ENCODE peak calls at places on chromosomes 7 and 10, in four cellular contexts. P, I, Q and H are unnamed samples.
A peak's percentile ranks its signal among the peaks of the same experiment; 100 is the strongest.

GRCh38 chr10:112687647-112688046 is 240.6 kb downstream of the VTI1A start:
- DNase-seq in P (peak; percentile 6), I (no peak), Q (no peak), H (peak; percentile 61)

GRCh38 chr10:3393958-3394357 is 221.4 kb upstream of the PITRM1 start:
- DNase-seq in P (no peak), I (no peak), Q (no peak), H (no peak)

GRCh38 chr7:106721816-106722785 is 61.1 kb upstream of the CCDC71L start:
- DNase-seq in P (peak; percentile 74), I (no peak), Q (no peak), H (no peak)

GRCh38 chr10:23384364-23384763 is 39.8 kb upstream of the C10orf67 start:
- DNase-seq in P (no peak), I (no peak), Q (no peak), H (peak; percentile 30)

GRCh38 chr7:35253680-35254495 is at the start of gene TBX20:
- DNase-seq in P (peak; percentile 58), I (peak; percentile 91), Q (peak; percentile 66), H (peak; percentile 87)

GRCh38 chr10:110671788-110672579 is 27.8 kb downstream of the RBM20 start:
- DNase-seq in P (peak; percentile 88), I (peak; percentile 88), Q (peak; percentile 85), H (peak; percentile 64)

GRCh38 chr10:122327237-122328206 is 47.0 kb upstream of the PLEKHA1 start:
- DNase-seq in P (no peak), I (no peak), Q (no peak), H (no peak)

GRCh38 chr10:100562008-100562672 is 26.4 kb downstream of the HIF1AN start:
- DNase-seq in P (peak; percentile 74), I (peak; percentile 89), Q (peak; percentile 78), H (peak; percentile 75)

GRCh38 chr7:111741811-111742240 is 179.5 kb upstream of the IMMP2L start:
- DNase-seq in P (peak; percentile 79), I (peak; percentile 63), Q (no peak), H (peak; percentile 87)

GRCh38 chr7:133365892-133366291 is 113.0 kb downstream of the EXOC4 start:
- DNase-seq in P (no peak), I (no peak), Q (no peak), H (peak; percentile 55)

GRCh38 chr7:84705079-84705478 is 481.8 kb downstream of the SEMA3D start:
- DNase-seq in P (no peak), I (no peak), Q (no peak), H (no peak)

GRCh38 chr10:451021-451471 is 238.4 kb downstream of the DIP2C start:
- DNase-seq in P (peak; percentile 82), I (no peak), Q (no peak), H (no peak)

GRCh38 chr7:146514304-146514703 is 397.7 kb downstream of the CNTNAP2 start:
- DNase-seq in P (no peak), I (no peak), Q (no peak), H (no peak)

GRCh38 chr10:13770760-13771493 is 184.2 kb downstream of the PRPF18 start:
- DNase-seq in P (no peak), I (no peak), Q (no peak), H (no peak)

GRCh38 chr10:13767721-13768178 is 181.0 kb downstream of the PRPF18 start:
- DNase-seq in P (no peak), I (no peak), Q (no peak), H (no peak)

GRCh38 chr10:13761490-13762091 is 174.8 kb downstream of the PRPF18 start:
- DNase-seq in P (no peak), I (no peak), Q (no peak), H (no peak)

GRCh38 chr10:13769926-13770325 is 183.2 kb downstream of the PRPF18 start:
- DNase-seq in P (peak; percentile 80), I (no peak), Q (no peak), H (peak; percentile 35)

GRCh38 chr10:13765641-13766341 is 179.0 kb downstream of the PRPF18 start:
- DNase-seq in P (no peak), I (no peak), Q (no peak), H (no peak)
- H3K4me3 ChIP-seq in P (no peak overlapping the region), I (no peak overlapping the region), Q (no peak overlapping the region), H (no peak overlapping the region)

DNA sequence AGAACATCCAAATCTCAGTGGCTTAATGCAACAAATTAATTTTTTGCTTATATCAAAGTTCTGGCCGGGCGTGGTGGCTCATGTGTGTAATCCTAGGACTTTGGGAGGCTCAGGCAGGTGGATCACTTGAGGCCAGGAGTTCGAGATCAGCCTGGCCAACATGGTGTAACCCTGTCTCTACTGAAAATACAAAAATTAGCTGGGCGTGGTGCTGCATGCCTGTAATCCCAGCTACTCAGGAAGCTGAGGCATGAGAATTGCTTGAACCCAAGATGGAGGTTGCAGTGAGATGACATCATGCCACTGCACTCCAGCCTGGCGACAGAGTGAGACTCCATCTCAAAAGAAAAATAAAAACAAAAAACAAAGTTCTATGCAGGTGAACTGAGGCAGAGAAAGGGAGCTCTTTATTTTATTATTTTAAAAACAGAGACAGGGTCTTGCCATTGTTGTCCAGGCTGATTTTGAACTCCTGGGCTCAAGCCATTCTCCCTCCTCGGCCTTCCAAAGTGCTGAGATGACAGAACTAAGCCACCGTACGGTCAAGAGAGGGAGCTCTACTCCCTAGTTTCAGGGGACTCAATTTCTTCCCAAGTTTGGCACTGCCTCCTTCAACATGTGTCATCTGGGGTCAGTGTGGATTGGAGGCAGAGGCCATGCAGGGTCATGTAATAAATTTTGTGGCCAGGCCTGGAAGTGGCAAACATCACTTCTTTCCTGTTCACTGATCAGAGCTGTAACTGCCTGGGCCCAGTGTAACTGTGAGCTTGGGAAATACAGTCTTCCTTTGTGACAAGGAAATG is 2.4 kb downstream of the ADCK2 start:
- DNase-seq in P (peak; percentile 81), I (peak; percentile 36), Q (no peak), H (peak; percentile 64)
- TF ChIP-seq CTCF in P (peak; percentile 71), I (peak; percentile 71), Q (peak; percentile 46), H (peak; percentile 63)

DNA sequence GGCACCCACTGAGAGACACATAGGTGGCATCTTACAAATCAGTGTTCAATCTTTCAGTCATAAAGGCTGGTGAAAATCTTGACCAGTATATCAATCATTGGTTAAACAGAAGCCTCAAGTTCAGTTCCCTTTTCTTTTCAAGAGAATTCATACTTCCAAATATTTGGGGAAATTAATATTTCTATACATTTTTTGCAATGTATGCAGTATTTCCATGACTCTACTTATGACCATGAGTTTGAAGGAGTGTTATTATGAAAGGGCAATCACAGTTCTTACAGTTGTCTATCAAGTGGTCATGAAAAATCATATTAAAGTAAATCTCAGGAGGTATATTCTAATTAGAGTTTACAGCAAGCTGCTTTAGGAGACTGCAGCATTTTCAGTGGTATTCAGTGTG is 724.0 kb downstream of the ANKRD7 start:
- DNase-seq in P (no peak), I (no peak), Q (no peak), H (no peak)
- H3K4me3 ChIP-seq in P (no peak overlapping the region), I (no peak overlapping the region), Q (no peak overlapping the region), H (no peak overlapping the region)

GRCh38 chr7:102917436-102918353 is 4.9 kb downstream of the LRRC17 start:
- DNase-seq in P (peak; percentile 24), I (no peak), Q (no peak), H (peak; percentile 30)
- TF ChIP-seq CTCF in P (no peak), I (no peak), Q (no peak), H (no peak)

DNA sequence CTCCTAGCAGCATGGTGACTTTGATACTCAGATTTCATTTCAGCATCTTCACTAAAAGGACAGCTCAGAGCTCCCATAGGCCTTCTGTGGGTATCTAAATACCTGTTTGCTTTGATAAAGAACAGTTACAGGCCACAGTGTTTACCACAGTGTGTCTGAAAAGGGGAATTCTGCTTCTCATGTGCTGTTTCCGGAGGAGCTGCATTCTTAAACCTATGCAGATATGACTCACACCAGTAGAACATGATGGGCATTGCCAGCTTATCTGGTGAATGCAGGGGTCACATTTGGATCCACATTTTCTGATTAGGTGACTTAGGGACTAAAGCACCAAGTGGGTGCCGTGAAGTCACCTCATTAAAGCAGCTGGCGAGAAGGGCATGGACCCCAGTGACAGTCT is 52.6 kb downstream of the TRRAP start:
- DNase-seq in P (no peak), I (no peak), Q (no peak), H (peak; percentile 15)
- H3K4me3 ChIP-seq in P (no peak overlapping the region), I (no peak overlapping the region), Q (no peak overlapping the region), H (no peak overlapping the region)